ENCODE peak calls at places on chromosomes 1 and 21, in five cellular contexts. P is caudate nucleus, H is GM06990, A is hepatic stellate cell, V is PC-3. J is an unnamed sample.
A peak's percentile ranks its signal among the peaks of the same experiment; 100 is the strongest.

GRCh38 chr1:211653329-211653728 is 22.1 kb downstream of the NEK2 start:
- DNase-seq in H (no peak), A (no peak), P (no peak), V (no peak), J (no peak)

GRCh38 chr1:8584316-8584715 is 233.1 kb downstream of the RERE start:
- DNase-seq in V (no peak), A (no peak), H (no peak), P (no peak), J (no peak)

GRCh38 chr1:203751051-203751450 is 13.9 kb upstream of the LAX1 start:
- DNase-seq in A (peak; percentile 50), V (no peak), P (no peak), H (no peak), J (no peak)

GRCh38 chr1:27436204-27437159 is 44.1 kb downstream of the GPR3 start:
- DNase-seq in V (peak; percentile 75), A (peak; percentile 73), P (no peak), H (no peak), J (no peak)

GRCh38 chr21:34668803-34669148 is at the start of gene CLIC6:
- DNase-seq in A (no peak), P (no peak), H (no peak), V (no peak), J (no peak)

GRCh38 chr1:81113688-81114087 is 687.0 kb upstream of the ADGRL2 start:
- DNase-seq in P (no peak), A (no peak), H (no peak), V (peak; percentile 60), J (no peak)

GRCh38 chr1:169511339-169512028 is 25.7 kb upstream of the SLC19A2 start:
- DNase-seq in P (no peak), A (no peak), V (peak; percentile 93), H (no peak), J (no peak)

GRCh38 chr1:12528021-12528852 is 89.8 kb downstream of the DHRS3 start:
- DNase-seq in P (no peak), A (no peak), H (no peak), V (peak; percentile 89), J (no peak)

GRCh38 chr1:207186503-207186902 is 82.5 kb downstream of the C4BPA start:
- DNase-seq in P (no peak), A (no peak), H (no peak), V (peak; percentile 30), J (no peak)